ENCODE peak calls at places on chromosomes 3 and 15, in five cellular contexts. S is HuH-7, Q is GM12878, U is head of caudate nucleus, X is RWPE1. T is an unnamed sample.

GRCh38 chr3:143970773-143971366 is 753 bp upstream of the DIPK2A start:
- DNase-seq in U (peak), Q (no peak), S (peak), X (peak), T (peak)

GRCh38 chr3:141830508-141830907 is 45.9 kb upstream of the ATP1B3 start:
- DNase-seq in U (no peak), S (no peak), X (peak), Q (no peak), T (no peak)

GRCh38 chr3:16494094-16494493 is 19.4 kb downstream of the RFTN1 start:
- DNase-seq in X (no peak), U (no peak), Q (no peak), S (no peak), T (no peak)

GRCh38 chr15:36947035-36947719 is 153.2 kb downstream of the MEIS2 start:
- DNase-seq in Q (no peak), S (no peak), U (no peak), X (no peak), T (no peak)

GRCh38 chr3:102673271-102674115 is 238.7 kb downstream of the ZPLD1 start:
- DNase-seq in S (peak), Q (peak), U (peak), X (peak), T (peak)

GRCh38 chr3:169497567-169498257 is 165.8 kb downstream of the MECOM start:
- DNase-seq in Q (no peak), S (no peak), X (peak), U (no peak), T (no peak)

GRCh38 chr15:45677797-45678196 is 43.0 kb downstream of the SQOR start:
- DNase-seq in U (no peak), X (no peak), Q (no peak), S (no peak), T (no peak)

GRCh38 chr15:91861223-91861622 is 7.7 kb downstream of the SLCO3A1 start:
- DNase-seq in X (no peak), Q (no peak), U (no peak), S (no peak), T (no peak)

GRCh38 chr3:196222876-196223595 is 6.7 kb downstream of the SLC51A start:
- DNase-seq in U (no peak), Q (no peak), X (peak), S (no peak), T (no peak)

GRCh38 chr15:42121667-42122066 is 27.3 kb upstream of the PLA2G4D start:
- DNase-seq in Q (no peak), U (no peak), X (no peak), S (no peak), T (no peak)

GRCh38 chr3:98518816-98519215 is 3.9 kb downstream of the CLDND1 start:
- DNase-seq in U (peak), X (no peak), Q (no peak), S (no peak), T (no peak)

GRCh38 chr3:147735662-147736061 is 326.5 kb downstream of the ZIC1 start:
- DNase-seq in U (no peak), X (no peak), S (no peak), Q (no peak), T (no peak)